ENCODE peak calls at places on chromosome 4, in five cellular contexts. K is CD4-positive, CD25-positive, alpha-beta regulatory T cell; G is cardiac muscle cell; H is SK-N-SH; C is IMR-90. N is an unnamed sample.

GRCh38 chr4:137510866-137511265 is 21.4 kb downstream of the PCDH18 start:
- DNase-seq in K (no peak), G (peak; percentile 97), H (no peak), C (peak; percentile 96), N (no peak)

GRCh38 chr4:55426518-55426917 is 30.8 kb downstream of the TMEM165 start:
- DNase-seq in K (no peak), G (peak; percentile 30), H (no peak), C (no peak), N (no peak)

GRCh38 chr4:181670506-181670905 is 572.7 kb upstream of the TENM3 start:
- DNase-seq in K (no peak), G (no peak), H (no peak), C (no peak), N (no peak)

GRCh38 chr4:143399113-143399949 is 62.7 kb downstream of the GAB1 start:
- DNase-seq in K (peak; percentile 12), G (peak; percentile 38), H (peak; percentile 27), C (peak; percentile 21), N (no peak)

GRCh38 chr4:86831262-86832090 is 17.7 kb downstream of the SLC10A6 start:
- DNase-seq in K (no peak), G (peak; percentile 85), H (no peak), C (peak; percentile 96), N (no peak)

GRCh38 chr4:5203309-5203708 is 152.0 kb downstream of the STK32B start:
- DNase-seq in K (no peak), G (no peak), H (no peak), C (peak; percentile 16), N (no peak)

GRCh38 chr4:141329174-141329569 is 108.5 kb downstream of the ZNF330 start:
- DNase-seq in K (no peak), G (peak; percentile 54), H (no peak), C (peak; percentile 80), N (no peak)

GRCh38 chr4:4689694-4690440 is 148.0 kb upstream of the STX18 start:
- DNase-seq in K (no peak), G (no peak), H (no peak), C (no peak), N (no peak)

GRCh38 chr4:113153529-113154101 is 104.2 kb downstream of the ANK2 start:
- DNase-seq in K (no peak), G (peak; percentile 30), H (no peak), C (no peak), N (no peak)

GRCh38 chr4:85491527-85491926 is 16.6 kb downstream of the ARHGAP24 start:
- DNase-seq in K (no peak), G (no peak), H (no peak), C (no peak), N (no peak)

GRCh38 chr4:21529214-21529613 is 419.4 kb downstream of the KCNIP4 start:
- DNase-seq in K (no peak), G (no peak), H (no peak), C (no peak), N (no peak)

GRCh38 chr4:86414686-86415085 is 54.8 kb upstream of the MAPK10 start:
- DNase-seq in K (no peak), G (no peak), H (no peak), C (no peak), N (no peak)

GRCh38 chr4:146222313-146222712 is 8.0 kb downstream of the REELD1 start:
- DNase-seq in K (no peak), G (peak; percentile 48), H (no peak), C (peak; percentile 54), N (no peak)

GRCh38 chr4:165971941-165972340 is 98.9 kb downstream of the TLL1 start:
- DNase-seq in K (no peak), G (no peak), H (no peak), C (no peak), N (no peak)

GRCh38 chr4:183906736-183907651 is 1.9 kb downstream of the STOX2 start:
- DNase-seq in K (no peak), G (peak; percentile 6), H (peak; percentile 72), C (no peak), N (no peak)

GRCh38 chr4:53987761-53988171 is 76.6 kb downstream of the CHIC2 start:
- DNase-seq in K (no peak), G (peak; percentile 49), H (no peak), C (peak; percentile 81), N (no peak)

GRCh38 chr4:106763044-106763443 is 273.1 kb downstream of the DKK2 start:
- DNase-seq in K (no peak), G (no peak), H (no peak), C (no peak), N (no peak)

GRCh38 chr4:87851332-87851731 is 18.6 kb downstream of the MEPE start:
- DNase-seq in K (no peak), G (no peak), H (no peak), C (no peak), N (no peak)

GRCh38 chr4:15749001-15749400 is 29.1 kb upstream of the CD38 start:
- DNase-seq in K (no peak), G (no peak), H (no peak), C (no peak), N (no peak)

GRCh38 chr4:44985938-44986337 is 259.6 kb upstream of the GNPDA2 start:
- DNase-seq in K (no peak), G (no peak), H (no peak), C (no peak), N (no peak)

GRCh38 chr4:158783775-158784174 is 14.9 kb downstream of the FNIP2 start:
- DNase-seq in K (no peak), G (no peak), H (no peak), C (peak; percentile 76), N (no peak)

GRCh38 chr4:44861756-44862155 is 135.4 kb upstream of the GNPDA2 start:
- DNase-seq in K (no peak), G (peak; percentile 53), H (no peak), C (no peak), N (no peak)

GRCh38 chr4:185139736-185140135 is 3.3 kb upstream of the SLC25A4 start:
- DNase-seq in K (no peak), G (no peak), H (no peak), C (no peak), N (no peak)

GRCh38 chr4:56731857-56732256 is 50.8 kb upstream of the HOPX start:
- DNase-seq in K (no peak), G (no peak), H (no peak), C (no peak), N (no peak)

GRCh38 chr4:8398347-8398746 is 42.2 kb downstream of the ACOX3 start:
- DNase-seq in K (no peak), G (no peak), H (no peak), C (no peak), N (no peak)

GRCh38 chr4:173930329-173930967 is 353.0 kb downstream of the FBXO8 start:
- DNase-seq in K (no peak), G (no peak), H (peak; percentile 49), C (no peak), N (no peak)

GRCh38 chr4:44157611-44158277 is 290.9 kb downstream of the KCTD8 start:
- DNase-seq in K (no peak), G (no peak), H (no peak), C (peak; percentile 60), N (no peak)

GRCh38 chr4:39932776-39933402 is 44.8 kb downstream of the PDS5A start:
- DNase-seq in K (peak; percentile 42), G (no peak), H (no peak), C (no peak), N (no peak)

GRCh38 chr4:81314897-81315470 is 100.0 kb upstream of the PRKG2 start:
- DNase-seq in K (no peak), G (peak; percentile 60), H (no peak), C (peak; percentile 80), N (no peak)

GRCh38 chr4:154490261-154490588 is 1.4 kb downstream of the DCHS2 start:
- DNase-seq in K (no peak), G (no peak), H (no peak), C (no peak), N (no peak)

GRCh38 chr4:89755210-89755609 is 81.8 kb downstream of the SNCA start:
- DNase-seq in K (no peak), G (peak; percentile 45), H (no peak), C (no peak), N (no peak)

GRCh38 chr4:185265942-185266341 is 56.5 kb downstream of the SNX25 start:
- DNase-seq in K (peak; percentile 38), G (no peak), H (no peak), C (peak; percentile 82), N (no peak)

DNA sequence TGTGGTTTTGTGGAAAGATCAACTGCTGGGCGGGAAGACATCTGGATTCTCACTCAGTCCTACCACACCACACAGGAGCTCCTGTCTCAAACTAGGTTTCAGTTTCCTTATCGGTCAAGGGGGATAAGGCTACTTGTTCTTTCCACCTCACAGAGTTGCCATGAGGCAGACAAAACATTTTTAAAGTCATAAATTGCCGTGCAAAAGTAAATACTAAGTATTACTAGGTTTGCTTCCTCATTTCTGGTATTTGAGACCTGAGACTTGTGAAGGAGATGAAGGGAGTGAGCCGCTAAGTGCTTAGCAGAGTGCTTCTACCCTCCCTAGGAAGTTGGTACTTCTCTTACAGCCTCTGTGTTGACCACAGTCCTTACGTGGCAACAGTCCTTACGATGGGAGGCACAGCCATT is 1.5 kb downstream of the LAP3 start:
- DNase-seq in K (peak; percentile 19), G (no peak), H (no peak), C (peak; percentile 7), N (no peak)
- H3K27ac ChIP-seq in K (peak overlapping the region; percentile 97), G (peak overlapping the region; percentile 84), H (no peak overlapping the region), C (no peak overlapping the region), N (peak overlapping the region; percentile 30)

GRCh38 chr4:151745727-151746231 is 15.0 kb downstream of the GATB start:
- DNase-seq in K (no peak), G (peak; percentile 23), H (no peak), C (peak; percentile 45), N (no peak)
- H3K27ac ChIP-seq in K (no peak overlapping the region), G (no peak overlapping the region), H (peak overlapping the region; percentile 43), C (peak overlapping the region; percentile 88), N (no peak overlapping the region)

DNA sequence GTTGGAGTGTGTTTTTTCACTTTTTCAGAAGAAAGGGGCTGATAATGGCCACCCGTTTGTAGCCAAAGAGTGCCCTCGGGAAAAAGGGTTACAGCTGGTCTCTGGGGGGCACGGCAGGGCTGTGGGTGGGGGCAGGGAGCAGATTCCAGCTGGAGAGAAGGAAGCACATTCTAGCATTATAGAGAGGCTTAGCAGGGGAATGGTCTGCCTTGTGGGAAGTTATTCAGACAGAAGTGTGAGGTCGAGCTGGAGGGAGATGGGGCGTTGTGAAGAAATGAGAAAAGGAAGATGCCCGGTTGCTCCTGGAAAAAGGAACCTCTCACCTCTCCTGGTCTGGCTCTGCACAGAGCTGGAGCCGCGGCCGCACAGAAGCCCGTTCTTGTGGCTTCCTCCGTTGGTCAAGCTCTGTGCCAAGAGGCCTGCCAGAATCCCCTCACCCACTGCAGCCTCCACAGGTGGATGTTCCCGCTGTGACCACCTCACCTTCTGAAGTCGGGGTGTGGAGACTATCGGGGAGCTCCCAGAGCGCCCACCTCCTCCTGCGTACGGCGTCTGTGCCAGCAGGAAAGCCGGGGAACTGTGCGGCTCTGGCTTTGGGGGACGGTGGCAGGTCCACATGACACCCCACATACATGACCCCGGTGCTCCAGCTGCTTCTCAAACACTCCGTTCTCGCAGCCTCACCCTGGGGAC is 52.4 kb upstream of the HGFAC start:
- DNase-seq in K (no peak), G (no peak), H (no peak), C (no peak), N (no peak)
- H3K27ac ChIP-seq in K (no peak overlapping the region), G (peak overlapping the region; percentile 88), H (no peak overlapping the region), C (peak overlapping the region; percentile 50), N (peak overlapping the region; percentile 89)

GRCh38 chr4:122762520-122762919 is 30.0 kb downstream of the BBS12 start:
- DNase-seq in K (no peak), G (no peak), H (no peak), C (no peak), N (no peak)
- H3K27ac ChIP-seq in K (no peak overlapping the region), G (no peak overlapping the region), H (peak overlapping the region; percentile 85), C (no peak overlapping the region), N (no peak overlapping the region)

N was measured in ascending aorta.